ENCODE peak calls at places on chromosomes 7 and 10, in seven cellular contexts. One of them, this sample, is unnamed. For H3K36me3, the result is how much of the 10 kb centered on the place peaks cover.

GRCh38 chr7:118183254-118183585 is 744 bp upstream of the LSM8 start:
- DNase-seq in left ventricle myocardium inferior: no peak
- DNase-seq in aorta: no peak
- DNase-seq in lower lobe of right lung: no peak
- DNase-seq in CD8-positive, alpha-beta T cell: no peak
- DNase-seq in uterus: no peak
- DNase-seq in small intestine: no peak
- DNase-seq in this sample: peak

GRCh38 chr7:80410081-80410480 is 101.8 kb downstream of the GNAT3 start:
- DNase-seq in left ventricle myocardium inferior: no peak
- DNase-seq in aorta: no peak
- DNase-seq in lower lobe of right lung: no peak
- DNase-seq in CD8-positive, alpha-beta T cell: no peak
- DNase-seq in uterus: no peak
- DNase-seq in small intestine: no peak
- DNase-seq in this sample: no peak

GRCh38 chr10:7107287-7107686 is 303.5 kb downstream of the SFMBT2 start:
- DNase-seq in left ventricle myocardium inferior: no peak
- DNase-seq in aorta: no peak
- DNase-seq in lower lobe of right lung: no peak
- DNase-seq in CD8-positive, alpha-beta T cell: no peak
- DNase-seq in uterus: no peak
- DNase-seq in small intestine: no peak
- DNase-seq in this sample: no peak

GRCh38 chr10:85641479-85641967 is 725.1 kb downstream of the GRID1 start:
- DNase-seq in left ventricle myocardium inferior: no peak
- DNase-seq in aorta: no peak
- DNase-seq in lower lobe of right lung: no peak
- DNase-seq in CD8-positive, alpha-beta T cell: no peak
- DNase-seq in uterus: no peak
- DNase-seq in small intestine: no peak
- DNase-seq in this sample: peak

GRCh38 chr7:105084581-105084980 is 70.6 kb downstream of the KMT2E start:
- DNase-seq in left ventricle myocardium inferior: no peak
- DNase-seq in aorta: no peak
- DNase-seq in lower lobe of right lung: no peak
- DNase-seq in CD8-positive, alpha-beta T cell: no peak
- DNase-seq in uterus: no peak
- DNase-seq in small intestine: no peak
- DNase-seq in this sample: no peak

GRCh38 chr10:48731654-48732053 is 47.0 kb downstream of the WDFY4 start:
- DNase-seq in left ventricle myocardium inferior: no peak
- DNase-seq in aorta: no peak
- DNase-seq in lower lobe of right lung: no peak
- DNase-seq in CD8-positive, alpha-beta T cell: no peak
- DNase-seq in uterus: no peak
- DNase-seq in small intestine: no peak
- DNase-seq in this sample: no peak

GRCh38 chr7:94170836-94171235 is 166.7 kb upstream of the BET1 start:
- DNase-seq in left ventricle myocardium inferior: no peak
- DNase-seq in aorta: no peak
- DNase-seq in lower lobe of right lung: no peak
- DNase-seq in CD8-positive, alpha-beta T cell: no peak
- DNase-seq in uterus: no peak
- DNase-seq in small intestine: no peak
- DNase-seq in this sample: no peak

GRCh38 chr10:132827423-132827789 is 41.5 kb upstream of the NKX6-2 start:
- DNase-seq in left ventricle myocardium inferior: no peak
- DNase-seq in aorta: peak
- DNase-seq in lower lobe of right lung: no peak
- DNase-seq in CD8-positive, alpha-beta T cell: no peak
- DNase-seq in uterus: no peak
- DNase-seq in small intestine: no peak
- DNase-seq in this sample: no peak

GRCh38 chr7:92768501-92769360 is 67.6 kb downstream of the CDK6 start:
- DNase-seq in left ventricle myocardium inferior: no peak
- DNase-seq in aorta: no peak
- DNase-seq in lower lobe of right lung: no peak
- DNase-seq in CD8-positive, alpha-beta T cell: no peak
- DNase-seq in uterus: no peak
- DNase-seq in small intestine: no peak
- DNase-seq in this sample: no peak

GRCh38 chr7:23396222-23396621 is 74.1 kb downstream of the IGF2BP3 start:
- DNase-seq in left ventricle myocardium inferior: no peak
- DNase-seq in aorta: no peak
- DNase-seq in lower lobe of right lung: no peak
- DNase-seq in CD8-positive, alpha-beta T cell: no peak
- DNase-seq in uterus: no peak
- DNase-seq in small intestine: no peak
- DNase-seq in this sample: no peak

GRCh38 chr7:801940-802364 is 30.3 kb upstream of the SUN1 start:
- DNase-seq in left ventricle myocardium inferior: peak
- DNase-seq in aorta: peak
- DNase-seq in lower lobe of right lung: peak
- DNase-seq in CD8-positive, alpha-beta T cell: no peak
- DNase-seq in uterus: peak
- DNase-seq in small intestine: peak
- DNase-seq in this sample: no peak

GRCh38 chr7:102063736-102064135 is 222.9 kb upstream of the SH2B2 start:
- DNase-seq in left ventricle myocardium inferior: no peak
- DNase-seq in aorta: peak
- DNase-seq in lower lobe of right lung: peak
- DNase-seq in CD8-positive, alpha-beta T cell: no peak
- DNase-seq in uterus: no peak
- DNase-seq in small intestine: peak
- DNase-seq in this sample: peak

GRCh38 chr10:133394064-133394663 is at the start of gene MTG1:
- DNase-seq in left ventricle myocardium inferior: peak
- DNase-seq in aorta: peak
- DNase-seq in lower lobe of right lung: peak
- DNase-seq in CD8-positive, alpha-beta T cell: peak
- DNase-seq in uterus: peak
- DNase-seq in small intestine: peak
- DNase-seq in this sample: peak

GRCh38 chr7:105799677-105800076 is 76.7 kb downstream of the ATXN7L1 start:
- DNase-seq in left ventricle myocardium inferior: no peak
- DNase-seq in aorta: no peak
- DNase-seq in lower lobe of right lung: no peak
- DNase-seq in CD8-positive, alpha-beta T cell: no peak
- DNase-seq in uterus: no peak
- DNase-seq in small intestine: no peak
- DNase-seq in this sample: no peak

GRCh38 chr7:36971515-36972139 is 247.3 kb upstream of the AOAH start:
- DNase-seq in left ventricle myocardium inferior: no peak
- DNase-seq in aorta: no peak
- DNase-seq in lower lobe of right lung: no peak
- DNase-seq in CD8-positive, alpha-beta T cell: no peak
- DNase-seq in uterus: no peak
- DNase-seq in small intestine: peak
- DNase-seq in this sample: peak

GRCh38 chr7:2529161-2530075 is 9.8 kb downstream of the LFNG start:
- DNase-seq in left ventricle myocardium inferior: peak
- DNase-seq in aorta: no peak
- DNase-seq in lower lobe of right lung: peak
- DNase-seq in CD8-positive, alpha-beta T cell: peak
- DNase-seq in uterus: peak
- DNase-seq in small intestine: peak
- DNase-seq in this sample: no peak

GRCh38 chr10:119383174-119383856 is 159.2 kb downstream of the RGS10 start:
- DNase-seq in left ventricle myocardium inferior: no peak
- DNase-seq in aorta: no peak
- DNase-seq in lower lobe of right lung: no peak
- DNase-seq in CD8-positive, alpha-beta T cell: no peak
- DNase-seq in uterus: no peak
- DNase-seq in small intestine: no peak
- DNase-seq in this sample: no peak

GRCh38 chr10:44564801-44565200 is 179.9 kb upstream of the CXCL12 start:
- DNase-seq in left ventricle myocardium inferior: no peak
- DNase-seq in aorta: no peak
- DNase-seq in lower lobe of right lung: no peak
- DNase-seq in CD8-positive, alpha-beta T cell: no peak
- DNase-seq in uterus: no peak
- DNase-seq in small intestine: no peak
- DNase-seq in this sample: no peak

GRCh38 chr10:24618401-24618800 is 105.3 kb downstream of the ARHGAP21 start:
- DNase-seq in left ventricle myocardium inferior: no peak
- DNase-seq in aorta: no peak
- DNase-seq in lower lobe of right lung: no peak
- DNase-seq in CD8-positive, alpha-beta T cell: no peak
- DNase-seq in uterus: no peak
- DNase-seq in small intestine: no peak
- DNase-seq in this sample: peak

GRCh38 chr10:30970760-30971460 is 60.8 kb downstream of the ZNF438 start:
- DNase-seq in left ventricle myocardium inferior: no peak
- DNase-seq in aorta: no peak
- DNase-seq in lower lobe of right lung: no peak
- DNase-seq in CD8-positive, alpha-beta T cell: no peak
- DNase-seq in uterus: no peak
- DNase-seq in small intestine: no peak
- DNase-seq in this sample: no peak

GRCh38 chr10:26805567-26806245 is 55.1 kb downstream of the ABI1 start:
- DNase-seq in left ventricle myocardium inferior: no peak
- DNase-seq in aorta: no peak
- DNase-seq in lower lobe of right lung: no peak
- DNase-seq in CD8-positive, alpha-beta T cell: no peak
- DNase-seq in uterus: no peak
- DNase-seq in small intestine: no peak
- DNase-seq in this sample: no peak

GRCh38 chr10:62803993-62804383 is 532 bp upstream of the ADO start:
- DNase-seq in left ventricle myocardium inferior: no peak
- DNase-seq in aorta: no peak
- DNase-seq in lower lobe of right lung: no peak
- DNase-seq in CD8-positive, alpha-beta T cell: no peak
- DNase-seq in uterus: no peak
- DNase-seq in small intestine: no peak
- DNase-seq in this sample: no peak

GRCh38 chr10:35449944-35450343 is 113.6 kb downstream of the CCNY start:
- DNase-seq in left ventricle myocardium inferior: no peak
- DNase-seq in aorta: no peak
- DNase-seq in lower lobe of right lung: no peak
- DNase-seq in CD8-positive, alpha-beta T cell: no peak
- DNase-seq in uterus: no peak
- DNase-seq in small intestine: no peak
- DNase-seq in this sample: no peak

GRCh38 chr10:38054361-38054797 is 39.8 kb upstream of the ZNF37A start:
- DNase-seq in left ventricle myocardium inferior: no peak
- DNase-seq in aorta: no peak
- DNase-seq in lower lobe of right lung: no peak
- DNase-seq in CD8-positive, alpha-beta T cell: no peak
- DNase-seq in uterus: no peak
- DNase-seq in small intestine: no peak
- DNase-seq in this sample: no peak

GRCh38 chr10:88012627-88013026 is 149.2 kb downstream of the PTEN start:
- DNase-seq in left ventricle myocardium inferior: no peak
- DNase-seq in aorta: no peak
- DNase-seq in lower lobe of right lung: no peak
- DNase-seq in CD8-positive, alpha-beta T cell: no peak
- DNase-seq in uterus: no peak
- DNase-seq in small intestine: no peak
- DNase-seq in this sample: no peak

GRCh38 chr10:88023676-88024075 is 160.3 kb downstream of the PTEN start:
- DNase-seq in left ventricle myocardium inferior: no peak
- DNase-seq in aorta: no peak
- DNase-seq in lower lobe of right lung: no peak
- DNase-seq in CD8-positive, alpha-beta T cell: no peak
- DNase-seq in uterus: no peak
- DNase-seq in small intestine: no peak
- DNase-seq in this sample: no peak

GRCh38 chr10:88019753-88020152 is 156.3 kb downstream of the PTEN start:
- DNase-seq in left ventricle myocardium inferior: no peak
- DNase-seq in aorta: no peak
- DNase-seq in lower lobe of right lung: no peak
- DNase-seq in CD8-positive, alpha-beta T cell: no peak
- DNase-seq in uterus: no peak
- DNase-seq in small intestine: no peak
- DNase-seq in this sample: no peak

DNA sequence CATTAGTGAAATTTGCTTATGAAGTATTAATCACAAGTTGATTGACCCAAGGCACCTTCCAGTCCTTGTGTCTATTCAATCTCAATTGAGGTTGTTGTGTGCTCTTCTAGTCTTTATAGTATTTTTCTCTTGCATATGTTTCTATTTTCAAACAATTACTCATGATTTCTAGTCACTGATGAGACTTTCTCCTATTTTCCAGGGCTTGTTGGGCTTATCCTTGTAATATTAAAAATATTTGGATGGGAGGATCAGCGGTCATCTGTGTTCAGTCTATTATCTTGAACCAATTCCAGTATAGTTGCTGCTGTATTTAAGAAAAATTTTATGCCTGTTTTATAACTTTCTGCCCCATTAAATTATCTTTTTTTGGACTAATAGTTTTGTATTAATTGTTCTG is 154.4 kb downstream of the PTEN start:
- DNase-seq in left ventricle myocardium inferior: no peak
- DNase-seq in aorta: no peak
- DNase-seq in lower lobe of right lung: no peak
- DNase-seq in CD8-positive, alpha-beta T cell: no peak
- DNase-seq in uterus: no peak
- DNase-seq in small intestine: no peak
- DNase-seq in this sample: no peak
- H3K36me3 ChIP-seq in left ventricle myocardium inferior: under half
- H3K36me3 ChIP-seq in aorta: under half
- H3K36me3 ChIP-seq in lower lobe of right lung: under half
- H3K36me3 ChIP-seq in CD8-positive, alpha-beta T cell: under half
- H3K36me3 ChIP-seq in uterus: under half
- H3K36me3 ChIP-seq in small intestine: under half
- H3K36me3 ChIP-seq in this sample: under half

DNA sequence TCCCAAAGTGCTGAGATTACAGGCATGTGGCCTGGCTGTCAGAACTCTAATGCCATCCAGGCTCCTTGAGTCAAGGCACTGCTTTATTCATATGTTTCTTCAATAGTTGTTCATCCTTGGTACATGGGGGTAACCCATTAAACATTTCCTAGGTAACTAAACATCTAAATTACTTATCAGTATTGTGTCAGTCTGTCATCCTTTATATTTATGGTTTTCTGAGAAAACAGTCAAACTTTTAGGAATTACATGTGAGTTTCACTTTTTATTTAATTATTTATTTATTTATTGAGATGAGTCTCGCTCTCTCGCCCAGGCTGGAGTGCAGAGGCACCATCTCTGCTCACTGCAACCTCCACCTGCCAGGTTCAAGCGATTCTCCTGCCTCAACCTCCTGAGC is 45.5 kb upstream of the LAMB1 start:
- DNase-seq in left ventricle myocardium inferior: no peak
- DNase-seq in aorta: no peak
- DNase-seq in lower lobe of right lung: no peak
- DNase-seq in CD8-positive, alpha-beta T cell: no peak
- DNase-seq in uterus: no peak
- DNase-seq in small intestine: no peak
- DNase-seq in this sample: no peak
- H3K4me3 ChIP-seq in left ventricle myocardium inferior: no peak
- H3K4me3 ChIP-seq in aorta: no peak
- H3K4me3 ChIP-seq in lower lobe of right lung: no peak
- H3K4me3 ChIP-seq in CD8-positive, alpha-beta T cell: no peak
- H3K4me3 ChIP-seq in uterus: no peak
- H3K4me3 ChIP-seq in small intestine: no peak
- H3K4me3 ChIP-seq in this sample: no peak

GRCh38 chr10:73398024-73398423 is 15.8 kb downstream of the ANXA7 start:
- DNase-seq in left ventricle myocardium inferior: no peak
- DNase-seq in aorta: no peak
- DNase-seq in lower lobe of right lung: no peak
- DNase-seq in CD8-positive, alpha-beta T cell: no peak
- DNase-seq in uterus: no peak
- DNase-seq in small intestine: no peak
- DNase-seq in this sample: peak
- H3K36me3 ChIP-seq in left ventricle myocardium inferior: under half
- H3K36me3 ChIP-seq in aorta: under half
- H3K36me3 ChIP-seq in lower lobe of right lung: half or more
- H3K36me3 ChIP-seq in CD8-positive, alpha-beta T cell: under half
- H3K36me3 ChIP-seq in uterus: under half
- H3K36me3 ChIP-seq in small intestine: under half
- H3K36me3 ChIP-seq in this sample: under half

GRCh38 chr10:73941300-73941699 is 30.4 kb downstream of the PLAU start:
- DNase-seq in left ventricle myocardium inferior: no peak
- DNase-seq in aorta: no peak
- DNase-seq in lower lobe of right lung: no peak
- DNase-seq in CD8-positive, alpha-beta T cell: no peak
- DNase-seq in uterus: no peak
- DNase-seq in small intestine: no peak
- DNase-seq in this sample: no peak
- H3K4me3 ChIP-seq in left ventricle myocardium inferior: no peak
- H3K4me3 ChIP-seq in aorta: no peak
- H3K4me3 ChIP-seq in lower lobe of right lung: no peak
- H3K4me3 ChIP-seq in CD8-positive, alpha-beta T cell: no peak
- H3K4me3 ChIP-seq in uterus: no peak
- H3K4me3 ChIP-seq in small intestine: no peak
- H3K4me3 ChIP-seq in this sample: no peak